ENCODE peak calls at places on chromosome 17, in seven cellular contexts. K is lower lobe of right lung, L is AG10803, Z is fibroblast of lung, X is IMR-90, F is breast epithelium, M is left ventricle myocardium inferior. W is an unnamed sample.

GRCh38 chr17:33967608-33968349 is 287.3 kb upstream of the CCL2 start:
- DNase-seq in F (no peak), X (no peak), Z (no peak), M (no peak), L (no peak), K (no peak), W (no peak)

GRCh38 chr17:40063034-40063765 is 435 bp downstream of the THRA start:
- DNase-seq in Z (no peak), X (no peak), M (peak; percentile 50), L (peak; percentile 37), K (peak; percentile 85), F (no peak), W (no peak)

GRCh38 chr17:74457146-74457819 is 9.2 kb upstream of the CD300A start:
- DNase-seq in X (peak; percentile 30), L (peak; percentile 45), F (peak; percentile 63), K (peak; percentile 86), Z (peak; percentile 20), M (peak; percentile 83), W (no peak)

GRCh38 chr17:76922967-76923366 is 54.8 kb downstream of the MGAT5B start:
- DNase-seq in F (no peak), K (no peak), M (no peak), X (no peak), L (no peak), Z (no peak), W (no peak)

GRCh38 chr17:32673964-32674363 is 187.2 kb downstream of the CDK5R1 start:
- DNase-seq in Z (no peak), K (no peak), F (no peak), X (no peak), M (no peak), L (peak; percentile 4), W (no peak)

GRCh38 chr17:81514485-81514734 is 1.8 kb upstream of the ACTG1 start:
- DNase-seq in X (no peak), F (no peak), Z (no peak), M (no peak), L (no peak), K (no peak), W (no peak)

GRCh38 chr17:74290340-74290739 is 16.3 kb downstream of the DNAI2 start:
- DNase-seq in M (no peak), X (no peak), F (no peak), K (no peak), Z (no peak), L (no peak), W (no peak)

GRCh38 chr17:45288825-45289224 is 26.9 kb upstream of the SPATA32 start:
- DNase-seq in L (no peak), K (no peak), Z (peak; percentile 36), F (peak; percentile 44), M (peak; percentile 56), X (no peak), W (no peak)

GRCh38 chr17:48908047-48908843 is at the start of gene UBE2Z:
- DNase-seq in Z (peak; percentile 93), M (peak; percentile 95), F (peak; percentile 92), L (peak; percentile 97), X (peak; percentile 95), K (peak; percentile 96), W (peak; percentile 71)
- TF ChIP-seq CTCF in Z (no peak), M (peak; percentile 17), F (no peak), L (peak; percentile 4), X (peak; percentile 19), K (peak; percentile 24), W (peak; percentile 15)

DNA sequence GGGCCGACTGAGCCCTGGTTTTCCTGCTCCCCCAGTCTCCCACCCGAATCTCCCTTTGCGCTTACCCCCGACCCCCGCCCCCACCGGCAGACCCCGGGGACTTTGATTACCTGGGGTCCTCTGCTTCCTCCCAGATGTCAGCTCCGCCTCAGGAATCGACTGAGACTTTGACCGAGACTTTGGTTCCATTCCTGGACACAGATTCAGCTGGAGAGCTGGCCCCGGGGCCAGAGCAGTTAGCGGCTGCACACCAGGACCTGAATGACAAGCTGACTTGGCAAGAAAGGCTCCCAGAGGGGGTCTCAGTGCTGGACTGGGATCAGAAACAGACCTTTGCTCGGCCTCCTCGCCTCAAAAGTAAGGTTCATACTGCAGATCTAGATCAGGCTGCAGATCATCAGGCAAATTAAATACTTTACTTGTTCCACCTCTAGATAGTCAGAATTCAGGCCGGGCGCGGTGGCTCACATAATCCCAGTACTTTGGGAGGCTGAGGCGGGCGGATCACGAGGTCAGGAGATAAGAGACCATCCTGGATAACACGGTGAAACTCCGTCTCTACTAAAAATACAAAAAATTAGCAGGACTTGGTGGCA is 60.3 kb upstream of the FBXO47 start:
- DNase-seq in F (no peak), L (no peak), M (peak; percentile 41), X (no peak), Z (no peak), K (no peak), W (no peak)
- H3K4me3 ChIP-seq in F (peak overlapping the region; percentile 73), L (peak overlapping the region; percentile 40), M (peak overlapping the region; percentile 71), X (no peak overlapping the region), Z (peak overlapping the region; percentile 28), K (peak overlapping the region; percentile 50), W (peak overlapping the region; percentile 23)

GRCh38 chr17:80034977-80035686 is 540 bp downstream of the TBC1D16 start:
- DNase-seq in L (peak; percentile 36), K (peak; percentile 66), X (peak; percentile 43), M (no peak), F (no peak), Z (peak; percentile 43), W (no peak)

GRCh38 chr17:80035687-80035936 is at the start of gene TBC1D16:
- DNase-seq in X (no peak), K (no peak), M (no peak), Z (no peak), L (no peak), F (no peak), W (no peak)

GRCh38 chr17:80034654-80034976 is 1.1 kb downstream of the TBC1D16 start:
- DNase-seq in F (no peak), M (no peak), X (no peak), L (no peak), Z (no peak), K (no peak), W (no peak)

GRCh38 chr17:80036715-80037477 is 454 bp downstream of the CCDC40 start:
- DNase-seq in L (no peak), Z (peak; percentile 47), M (no peak), F (no peak), X (no peak), K (peak; percentile 64), W (no peak)

DNA sequence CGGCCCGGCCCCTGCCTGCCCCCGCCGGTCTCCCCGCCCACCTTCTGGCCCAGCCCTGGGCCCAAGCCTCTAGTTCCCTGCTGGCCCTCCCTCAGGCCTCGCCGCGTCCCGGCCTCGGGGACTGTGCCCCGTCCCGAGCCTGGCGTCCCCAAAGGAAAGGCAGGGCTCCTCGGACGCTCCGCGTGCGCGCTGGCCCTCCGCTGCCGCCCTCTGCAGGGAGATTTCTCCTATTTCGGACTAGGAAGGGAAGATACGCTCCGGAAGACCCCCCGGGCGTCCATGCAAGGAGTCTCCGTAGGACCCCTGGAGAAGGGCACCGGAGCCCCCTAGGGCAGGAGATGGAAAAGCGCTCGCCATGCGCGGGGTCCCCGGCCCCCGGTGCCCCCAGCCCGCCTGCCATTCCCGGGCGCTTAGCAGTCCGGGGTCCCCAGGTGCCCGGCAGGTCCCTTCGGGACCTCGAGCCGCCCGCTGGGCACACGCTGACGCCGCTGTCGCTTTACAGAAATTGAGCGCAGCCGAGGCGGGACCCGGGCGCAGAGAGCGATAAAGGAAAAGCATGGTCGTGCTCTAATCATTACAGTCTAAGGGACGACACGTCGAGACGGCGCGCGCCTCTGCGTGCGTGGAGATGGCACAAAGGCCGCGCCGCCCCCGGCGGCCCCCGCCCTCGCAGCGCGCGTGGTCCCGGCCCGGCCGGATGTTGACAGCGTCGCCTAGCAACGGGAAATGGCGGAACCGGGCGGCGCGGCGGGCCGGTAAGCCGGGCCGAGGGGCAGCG is at the start of gene CCDC40:
- DNase-seq in X (peak; percentile 59), L (peak; percentile 72), K (peak; percentile 92), Z (peak; percentile 70), M (peak; percentile 87), F (peak; percentile 73), W (no peak)
- TF ChIP-seq CTCF in X (peak; percentile 3), L (peak; percentile 6), K (no peak), Z (no peak), M (no peak), F (peak; percentile 19), W (peak; percentile 2)

GRCh38 chr17:28947639-28948038 is 3.7 kb downstream of the PHF12 start:
- DNase-seq in X (no peak), K (no peak), F (no peak), M (no peak), L (no peak), Z (no peak), W (no peak)
- H3K4me3 ChIP-seq in X (no peak overlapping the region), K (no peak overlapping the region), F (no peak overlapping the region), M (peak overlapping the region; percentile 95), L (no peak overlapping the region), Z (peak overlapping the region; percentile 84), W (peak overlapping the region; percentile 89)